ENCODE peak calls at places on chromosomes 12 and 14, in six cellular contexts. O is GM12891, A is NCI-H524, F is fibroblast of the conjunctiva, N is right atrium auricular region, H is GM12878. W is an unnamed sample.

GRCh38 chr14:99352688-99353280 is 80.8 kb upstream of the BCL11B start:
- DNase-seq in H (no peak), N (no peak), O (no peak), A (no peak), F (no peak), W (no peak)

GRCh38 chr12:66195242-66195641 is 6.2 kb downstream of the IRAK3 start:
- DNase-seq in F (no peak), N (no peak), H (no peak), O (no peak), A (no peak), W (no peak)

GRCh38 chr12:113241191-113242017 is 20.1 kb downstream of the TPCN1 start:
- DNase-seq in A (peak; percentile 80), F (peak; percentile 42), N (no peak), O (no peak), H (no peak), W (peak; percentile 83)

GRCh38 chr14:96592591-96593388 is 90.6 kb downstream of the PAPOLA start:
- DNase-seq in F (peak; percentile 10), A (no peak), N (no peak), H (no peak), O (peak; percentile 85), W (no peak)

GRCh38 chr14:73239463-73240241 is 2.3 kb downstream of the PAPLN start:
- DNase-seq in H (no peak), F (peak; percentile 35), A (no peak), O (no peak), N (peak; percentile 75), W (no peak)

GRCh38 chr12:131571827-131572226 is 139.1 kb upstream of the SFSWAP start:
- DNase-seq in A (no peak), O (no peak), N (no peak), H (no peak), F (no peak), W (no peak)

GRCh38 chr12:113436586-113436985 is 14.4 kb downstream of the SDSL start:
- DNase-seq in N (no peak), A (no peak), F (no peak), H (no peak), O (no peak), W (no peak)

GRCh38 chr14:75959031-75959430 is 22.8 kb downstream of the TGFB3 start:
- DNase-seq in O (no peak), H (no peak), A (no peak), N (no peak), F (no peak), W (no peak)

GRCh38 chr14:88251650-88252049 is 71.4 kb downstream of the KCNK10 start:
- DNase-seq in O (no peak), A (no peak), F (no peak), N (no peak), H (no peak), W (no peak)

GRCh38 chr12:49979061-49979586 is 6.4 kb downstream of the AQP6 start:
- DNase-seq in A (peak; percentile 94), F (no peak), H (no peak), O (no peak), N (no peak), W (peak; percentile 100)

GRCh38 chr12:71397433-71397954 is 42.1 kb upstream of the LGR5 start:
- DNase-seq in F (no peak), O (no peak), H (no peak), A (no peak), N (no peak), W (no peak)

GRCh38 chr12:64733857-64734256 is 25.3 kb downstream of the GNS start:
- DNase-seq in H (no peak), N (peak; percentile 64), F (no peak), A (peak; percentile 77), O (no peak), W (no peak)

GRCh38 chr12:67531051-67531450 is 117.5 kb upstream of the DYRK2 start:
- DNase-seq in N (no peak), O (no peak), H (no peak), A (no peak), F (no peak), W (no peak)

GRCh38 chr12:15179672-15180071 is 41.5 kb downstream of the RERG start:
- DNase-seq in O (no peak), H (no peak), A (no peak), N (no peak), F (no peak), W (no peak)

GRCh38 chr12:56119361-56119796 is 1.3 kb downstream of the ZC3H10 start:
- DNase-seq in O (no peak), A (peak; percentile 56), N (peak; percentile 88), H (no peak), F (peak; percentile 92), W (peak; percentile 96)

GRCh38 chr12:131050463-131051154 is 96.9 kb downstream of the ADGRD1 start:
- DNase-seq in N (no peak), H (no peak), F (no peak), O (no peak), A (no peak), W (no peak)

GRCh38 chr14:91356218-91356763 is 61.3 kb downstream of the CCDC88C start:
- DNase-seq in H (no peak), O (no peak), F (no peak), A (no peak), N (no peak), W (no peak)

GRCh38 chr12:77888611-77889010 is 57.9 kb downstream of the NAV3 start:
- DNase-seq in F (peak; percentile 2), O (no peak), A (no peak), H (no peak), N (no peak), W (no peak)

GRCh38 chr12:107655281-107656065 is 30.1 kb upstream of the PWP1 start:
- DNase-seq in F (no peak), N (no peak), H (no peak), A (no peak), O (no peak), W (no peak)

GRCh38 chr14:88386395-88386794 is 938 bp downstream of the SPATA7 start:
- DNase-seq in F (no peak), H (no peak), O (no peak), A (no peak), N (no peak), W (no peak)

GRCh38 chr12:109065853-109066193 is 13.4 kb downstream of the USP30 start:
- DNase-seq in F (no peak), H (no peak), N (no peak), A (no peak), O (no peak), W (no peak)

GRCh38 chr12:43676183-43676813 is 82.3 kb downstream of the PUS7L start:
- DNase-seq in N (no peak), H (peak; percentile 8), O (peak; percentile 22), F (peak; percentile 1), A (no peak), W (peak; percentile 30)

W was measured in NCI-H82.